ENCODE peak calls at places on chromosome 4, in four cellular contexts. S is lung; J is brain microvascular endothelial cell; V is CD8-positive, alpha-beta T cell. U is an unnamed sample.

GRCh38 chr4:4855293-4856070 is 4.0 kb upstream of the MSX1 start:
- DNase-seq in V (no peak), J (no peak), S (no peak), U (no peak)

GRCh38 chr4:145069361-145069760 is 28.6 kb downstream of the ANAPC10 start:
- DNase-seq in V (no peak), S (no peak), J (peak; percentile 38), U (no peak)

GRCh38 chr4:130077275-130077674 is 981.3 kb downstream of the C4orf33 start:
- DNase-seq in S (no peak), V (no peak), J (no peak), U (no peak)

GRCh38 chr4:125750827-125751466 is 436.2 kb downstream of the FAT4 start:
- DNase-seq in V (no peak), S (no peak), J (peak; percentile 65), U (no peak)

GRCh38 chr4:53781614-53782467 is 190.6 kb upstream of the LNX1 start:
- DNase-seq in S (no peak), V (no peak), J (peak; percentile 47), U (no peak)

GRCh38 chr4:168803727-168804126 is 206.3 kb downstream of the CBR4 start:
- DNase-seq in S (no peak), V (no peak), J (peak; percentile 82), U (no peak)

GRCh38 chr4:48038666-48039065 is 22.1 kb downstream of the NIPAL1 start:
- DNase-seq in J (no peak), V (no peak), S (no peak), U (no peak)

GRCh38 chr4:146916479-146917076 is 29.1 kb downstream of the TTC29 start:
- DNase-seq in V (no peak), S (no peak), J (peak; percentile 41), U (no peak)

GRCh38 chr4:26459054-26459755 is 31.1 kb downstream of the CCKAR start:
- DNase-seq in J (no peak), V (no peak), S (no peak), U (no peak)

GRCh38 chr4:8860892-8861575 is 10.6 kb downstream of the HMX1 start:
- DNase-seq in J (no peak), V (no peak), S (no peak), U (no peak)

GRCh38 chr4:54277691-54278090 is 48.6 kb downstream of the PDGFRA start:
- DNase-seq in S (no peak), V (no peak), J (peak; percentile 72), U (no peak)

GRCh38 chr4:146124023-146124680 is 51.4 kb upstream of the LSM6 start:
- DNase-seq in J (no peak), S (no peak), V (no peak), U (no peak)

GRCh38 chr4:158821228-158822009 is 52.6 kb downstream of the FNIP2 start:
- DNase-seq in V (no peak), J (peak; percentile 77), S (no peak), U (no peak)

GRCh38 chr4:48102303-48102702 is 31.7 kb downstream of the TXK start:
- DNase-seq in V (no peak), J (no peak), S (no peak), U (no peak)

GRCh38 chr4:159227378-159227777 is 124.5 kb downstream of the RAPGEF2 start:
- DNase-seq in J (peak; percentile 11), V (no peak), S (no peak), U (no peak)

GRCh38 chr4:54913751-54914526 is 211.5 kb downstream of the KDR start:
- DNase-seq in V (no peak), J (no peak), S (no peak), U (no peak)

GRCh38 chr4:153058668-153059060 is 122.5 kb downstream of the FHDC1 start:
- DNase-seq in V (no peak), S (no peak), J (no peak), U (no peak)

GRCh38 chr4:13706716-13707115 is 79.2 kb upstream of the BOD1L1 start:
- DNase-seq in J (no peak), V (no peak), S (no peak), U (no peak)

GRCh38 chr4:7673111-7673510 is 238.4 kb upstream of the PSAPL1 start:
- DNase-seq in V (no peak), S (no peak), J (no peak), U (no peak)

GRCh38 chr4:169160825-169161224 is 109.9 kb downstream of the SH3RF1 start:
- DNase-seq in S (no peak), J (no peak), V (no peak), U (no peak)

GRCh38 chr4:52157641-52158316 is 106.7 kb downstream of the SPATA18 start:
- DNase-seq in S (no peak), V (no peak), J (peak; percentile 3), U (no peak)

GRCh38 chr4:105613326-105613725 is 60.9 kb downstream of the ARHGEF38 start:
- DNase-seq in V (no peak), J (no peak), S (no peak), U (no peak)

GRCh38 chr4:72843466-72843865 is 226.1 kb downstream of the COX18 start:
- DNase-seq in V (no peak), J (peak; percentile 14), S (no peak), U (no peak)

GRCh38 chr4:159698336-159698735 is 595.5 kb downstream of the RAPGEF2 start:
- DNase-seq in S (no peak), V (no peak), J (no peak), U (no peak)

GRCh38 chr4:119615068-119615744 is 13.4 kb downstream of the PDE5A start:
- DNase-seq in S (no peak), J (no peak), V (no peak), U (no peak)

GRCh38 chr4:78551420-78552351 is at the start of gene ANXA3:
- DNase-seq in V (no peak), S (peak; percentile 73), J (no peak), U (peak; percentile 40)

GRCh38 chr4:145694929-145695328 is 15.0 kb downstream of the C4orf51 start:
- DNase-seq in S (no peak), V (no peak), J (no peak), U (no peak)

GRCh38 chr4:879730-880079 is 52.4 kb downstream of the GAK start:
- DNase-seq in V (peak; percentile 11), S (no peak), J (no peak), U (no peak)

GRCh38 chr4:159540501-159540900 is 437.6 kb downstream of the RAPGEF2 start:
- DNase-seq in J (no peak), V (no peak), S (no peak), U (no peak)

GRCh38 chr4:147303506-147303905 is 177.4 kb upstream of the EDNRA start:
- DNase-seq in V (no peak), J (no peak), S (no peak), U (no peak)

GRCh38 chr4:165199722-165200121 is 7.6 kb upstream of the KLHL2 start:
- DNase-seq in V (no peak), J (no peak), S (no peak), U (no peak)

GRCh38 chr4:19831644-19832285 is 419.9 kb upstream of the SLIT2 start:
- DNase-seq in J (no peak), V (no peak), S (no peak), U (no peak)

GRCh38 chr4:165294907-165295306 is 32.6 kb upstream of the MSMO1 start:
- DNase-seq in J (no peak), S (no peak), V (peak; percentile 17), U (no peak)

GRCh38 chr4:8393593-8394038 is 46.9 kb downstream of the ACOX3 start:
- DNase-seq in J (peak; percentile 95), S (peak; percentile 55), V (no peak), U (no peak)

GRCh38 chr4:83361416-83362196 is 27.0 kb upstream of the HPSE start:
- DNase-seq in V (no peak), S (no peak), J (no peak), U (no peak)

GRCh38 chr4:150209140-150209829 is 131.0 kb downstream of the DCLK2 start:
- DNase-seq in S (peak; percentile 53), J (peak; percentile 66), V (no peak), U (peak; percentile 25)

GRCh38 chr4:31391976-31392375 is 671.8 kb downstream of the PCDH7 start:
- DNase-seq in V (no peak), S (no peak), J (no peak), U (no peak)

GRCh38 chr4:128517096-128517738 is 229.6 kb upstream of the PGRMC2 start:
- DNase-seq in J (no peak), V (no peak), S (no peak), U (no peak)

GRCh38 chr4:185713731-185714130 is 98.3 kb downstream of the SORBS2 start:
- DNase-seq in S (no peak), V (no peak), J (no peak), U (no peak)

GRCh38 chr4:29927895-29928294 is 792.3 kb upstream of the PCDH7 start:
- DNase-seq in S (no peak), V (no peak), J (no peak), U (no peak)
- TF ChIP-seq CTCF in S (no peak), V (no peak), J (no peak), U (no peak)

GRCh38 chr4:172147702-172148101 is 334.5 kb downstream of the GALNTL6 start:
- DNase-seq in S (no peak), V (no peak), J (no peak), U (no peak)
- TF ChIP-seq CTCF in S (no peak), V (no peak), J (no peak), U (no peak)

GRCh38 chr4:187929024-187929423 is 66.5 kb upstream of the ZFP42 start:
- DNase-seq in J (no peak), V (no peak), S (no peak), U (no peak)
- TF ChIP-seq CTCF in J (peak; percentile 40), V (no peak), S (no peak), U (no peak)

GRCh38 chr4:183312841-183313240 is 7.2 kb downstream of the CLDN22 start:
- DNase-seq in J (no peak), S (no peak), V (no peak), U (no peak)
- TF ChIP-seq CTCF in J (no peak), S (no peak), V (no peak), U (no peak)

DNA sequence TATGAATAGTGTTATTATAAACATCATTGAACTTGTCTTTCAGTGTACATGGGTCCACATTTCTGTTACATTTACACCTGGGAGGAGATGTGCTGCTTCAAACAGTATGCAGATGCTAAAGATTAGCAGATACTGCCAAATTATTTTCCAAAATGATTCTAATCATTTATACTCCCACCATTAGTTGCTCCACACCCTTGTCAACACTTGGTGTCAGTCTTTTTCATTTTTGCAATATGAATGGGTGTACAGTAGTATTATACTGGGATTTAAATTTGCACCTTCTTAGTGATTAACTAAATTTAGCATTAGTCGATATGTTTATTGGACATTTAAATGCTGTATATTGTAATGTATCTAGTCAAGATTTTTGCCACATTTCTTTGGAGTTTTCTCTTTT is 131.6 kb upstream of the GRID2 start:
- DNase-seq in S (no peak), J (no peak), V (no peak), U (no peak)
- TF ChIP-seq CTCF in S (no peak), J (peak; percentile 34), V (no peak), U (no peak)

GRCh38 chr4:80125252-80126177 is 52.5 kb upstream of the ANTXR2 start:
- DNase-seq in S (no peak), V (peak; percentile 18), J (no peak), U (no peak)
- TF ChIP-seq CTCF in S (no peak), V (peak; percentile 72), J (peak; percentile 68), U (no peak)

U was measured in activated B cell treated with CpG ODN at 0.5 μM for 24 hours.